ENCODE peak calls at places on chromosome 14, in ten cellular contexts. J, E, C, U, P, D, I, A, K and X are unnamed samples.

GRCh38 chr14:102222009-102222575 is 82.4 kb downstream of the WDR20 start:
- DNase-seq in D (no peak), K (no peak), P (no peak), U (no peak), I (no peak), E (no peak), A (no peak), C (no peak), J (no peak), X (no peak)

GRCh38 chr14:63205281-63205575 is 985 bp downstream of the RHOJ start:
- DNase-seq in J (no peak), D (no peak), E (no peak), U (no peak), K (no peak), C (no peak), A (no peak), P (no peak), I (no peak), X (no peak)

GRCh38 chr14:35046751-35047536 is 872 bp downstream of the FAM177A1 start:
- DNase-seq in E (peak), K (no peak), C (peak), I (no peak), A (peak), P (no peak), J (no peak), D (no peak), U (peak), X (no peak)

GRCh38 chr14:35810963-35811362 is 1.9 kb upstream of the RALGAPA1 start:
- DNase-seq in D (no peak), J (no peak), I (no peak), U (no peak), K (no peak), A (no peak), P (no peak), C (no peak), E (no peak), X (no peak)

GRCh38 chr14:35808076-35808657 is 928 bp downstream of the RALGAPA1 start:
- DNase-seq in U (peak), D (no peak), P (peak), I (no peak), A (no peak), C (no peak), K (peak), J (no peak), E (no peak), X (no peak)

GRCh38 chr14:36647827-36648753 is 13.6 kb upstream of the PAX9 start:
- DNase-seq in I (no peak), J (no peak), U (no peak), P (peak), E (peak), D (peak), C (no peak), K (peak), A (no peak), X (no peak)

GRCh38 chr14:67420102-67420739 is 8.3 kb upstream of the PLEK2 start:
- DNase-seq in A (no peak), C (no peak), J (no peak), U (no peak), E (no peak), I (no peak), P (peak), K (peak), D (no peak), X (peak)

GRCh38 chr14:52473557-52473956 is 78.7 kb downstream of the TXNDC16 start:
- DNase-seq in C (no peak), U (peak), K (peak), A (no peak), P (peak), E (peak), I (peak), D (no peak), J (no peak), X (no peak)

GRCh38 chr14:88998027-88998426 is 173.6 kb downstream of the TTC8 start:
- DNase-seq in E (no peak), A (no peak), J (no peak), D (no peak), P (no peak), U (no peak), K (no peak), C (no peak), I (no peak), X (no peak)

GRCh38 chr14:21093018-21093417 is 5.4 kb downstream of the ZNF219 start:
- DNase-seq in C (no peak), J (no peak), E (no peak), U (no peak), I (no peak), A (no peak), P (no peak), D (no peak), K (no peak), X (no peak)

GRCh38 chr14:100417466-100417865 is 94.3 kb downstream of the SLC25A47 start:
- DNase-seq in J (no peak), E (peak), I (no peak), D (peak), K (peak), U (peak), A (no peak), P (peak), C (peak), X (no peak)

GRCh38 chr14:103997391-103997790 is 55.1 kb upstream of the RD3L start:
- DNase-seq in K (no peak), E (no peak), I (no peak), P (no peak), J (no peak), U (no peak), C (no peak), D (no peak), A (no peak), X (no peak)

GRCh38 chr14:91230363-91231035 is 14.0 kb downstream of the GPR68 start:
- DNase-seq in J (no peak), P (no peak), I (no peak), C (no peak), K (no peak), D (no peak), E (peak), A (no peak), U (no peak), X (no peak)

GRCh38 chr14:99529899-99530298 is 48.7 kb downstream of the CCNK start:
- DNase-seq in J (no peak), P (no peak), U (peak), D (no peak), I (no peak), A (no peak), E (no peak), C (no peak), K (no peak), X (no peak)